ENCODE peak calls at places on chromosomes 16 and 17, in four cellular contexts. Q is IMR-90, E is K562, D is endothelial cell of umbilical vein. B is an unnamed sample.
A peak's percentile ranks its signal among the peaks of the same experiment; 100 is the strongest.

GRCh38 chr16:27366687-27367462 is 35.1 kb upstream of the IL21R start:
- DNase-seq in Q (no peak), E (peak; percentile 15), D (peak; percentile 26), B (no peak)

GRCh38 chr17:37273419-37274051 is 102.2 kb upstream of the C17orf78 start:
- DNase-seq in Q (peak; percentile 84), E (peak; percentile 43), D (peak; percentile 62), B (no peak)

GRCh38 chr16:22075043-22075757 is 17.1 kb upstream of the VWA3A start:
- DNase-seq in Q (peak; percentile 75), E (no peak), D (peak; percentile 60), B (no peak)

GRCh38 chr16:4769306-4769638 is 2.3 kb upstream of the ZNF500 start:
- DNase-seq in Q (no peak), E (no peak), D (no peak), B (no peak)

GRCh38 chr16:67100569-67101300 is 9.0 kb upstream of the PHAF1 start:
- DNase-seq in Q (peak; percentile 56), E (no peak), D (peak; percentile 28), B (no peak)

GRCh38 chr17:59406808-59407381 is 75.4 kb downstream of the YPEL2 start:
- DNase-seq in Q (peak; percentile 57), E (no peak), D (no peak), B (no peak)

GRCh38 chr16:84614914-84615813 is 2.7 kb downstream of the COTL1 start:
- DNase-seq in Q (no peak), E (no peak), D (no peak), B (no peak)

GRCh38 chr16:57475711-57476339 is 10.5 kb downstream of the DOK4 start:
- DNase-seq in Q (peak; percentile 33), E (peak; percentile 91), D (peak; percentile 56), B (no peak)

GRCh38 chr16:83932955-83933673 is 19.9 kb upstream of the OSGIN1 start:
- DNase-seq in Q (peak; percentile 66), E (no peak), D (no peak), B (no peak)

GRCh38 chr17:30921544-30922196 is at the start of gene ADAP2:
- DNase-seq in Q (no peak), E (peak; percentile 34), D (no peak), B (no peak)
- H3K9ac ChIP-seq in Q (no peak within 1 kb of the TSS), E (no peak within 1 kb of the TSS), D (no peak within 1 kb of the TSS), B (no peak within 1 kb of the TSS)

DNA sequence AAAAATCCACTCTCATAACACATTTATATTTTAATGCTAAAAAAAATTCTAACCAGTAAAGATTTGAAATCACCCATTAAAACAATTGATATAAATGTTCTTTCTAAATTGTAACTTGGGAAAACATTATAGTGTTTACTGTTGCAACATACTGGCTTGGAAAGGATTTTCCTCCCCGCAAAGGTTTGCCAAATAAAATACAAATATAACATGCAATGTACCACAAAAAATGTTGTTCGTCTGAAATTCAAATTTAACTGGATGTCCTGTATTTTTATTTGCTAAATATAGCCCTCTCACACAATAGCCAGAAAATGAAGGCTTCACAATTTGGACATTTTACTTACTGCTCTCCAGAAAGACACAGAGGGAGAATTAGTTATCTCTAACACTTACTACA is 743.8 kb downstream of the KCNJ2 start:
- DNase-seq in Q (peak; percentile 32), E (no peak), D (no peak), B (no peak)
- H3K9me1 ChIP-seq in Q (no peaks in the 10 kb centered on the region), E (no peaks in the 10 kb centered on the region), D (no peaks in the 10 kb centered on the region), B (no peaks in the 10 kb centered on the region)

GRCh38 chr16:50253511-50253903 is 12.8 kb upstream of the ADCY7 start:
- DNase-seq in Q (no peak), E (no peak), D (no peak), B (no peak)
- H3K9ac ChIP-seq in Q (no peak overlapping the region), E (peak overlapping the region; percentile 89), D (no peak overlapping the region), B (no peak overlapping the region)

GRCh38 chr17:32688221-32688620 is 188.7 kb downstream of the MYO1D start:
- DNase-seq in Q (no peak), E (no peak), D (peak; percentile 11), B (no peak)

GRCh38 chr17:32689348-32689747 is 187.6 kb downstream of the MYO1D start:
- DNase-seq in Q (no peak), E (no peak), D (no peak), B (no peak)

GRCh38 chr17:32695864-32696263 is 181.1 kb downstream of the MYO1D start:
- DNase-seq in Q (no peak), E (no peak), D (no peak), B (no peak)

GRCh38 chr17:32693135-32693897 is 183.6 kb downstream of the MYO1D start:
- DNase-seq in Q (no peak), E (no peak), D (no peak), B (no peak)

DNA sequence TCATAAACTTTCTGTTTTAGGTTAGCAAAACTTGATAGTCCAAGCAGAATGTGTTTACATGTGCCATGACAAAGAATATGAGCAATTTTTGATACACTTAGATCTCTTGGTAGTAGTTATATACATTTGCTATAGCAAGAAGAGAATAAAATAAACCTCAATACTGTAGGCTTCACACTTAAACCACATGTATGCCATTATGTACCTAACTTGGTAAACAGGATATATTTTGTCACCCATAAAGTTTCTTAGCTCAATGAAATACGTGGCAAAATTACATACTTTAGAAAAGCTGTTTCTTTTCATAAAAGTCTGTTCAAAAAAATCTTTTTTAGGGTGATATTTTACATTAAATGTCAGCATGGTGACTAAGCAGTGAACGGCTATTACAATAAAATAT is 184.7 kb downstream of the MYO1D start:
- DNase-seq in Q (no peak), E (no peak), D (no peak), B (no peak)
- H3K9me1 ChIP-seq in Q (no peaks in the 10 kb centered on the region), E (no peaks in the 10 kb centered on the region), D (no peaks in the 10 kb centered on the region), B (no peaks in the 10 kb centered on the region)

DNA sequence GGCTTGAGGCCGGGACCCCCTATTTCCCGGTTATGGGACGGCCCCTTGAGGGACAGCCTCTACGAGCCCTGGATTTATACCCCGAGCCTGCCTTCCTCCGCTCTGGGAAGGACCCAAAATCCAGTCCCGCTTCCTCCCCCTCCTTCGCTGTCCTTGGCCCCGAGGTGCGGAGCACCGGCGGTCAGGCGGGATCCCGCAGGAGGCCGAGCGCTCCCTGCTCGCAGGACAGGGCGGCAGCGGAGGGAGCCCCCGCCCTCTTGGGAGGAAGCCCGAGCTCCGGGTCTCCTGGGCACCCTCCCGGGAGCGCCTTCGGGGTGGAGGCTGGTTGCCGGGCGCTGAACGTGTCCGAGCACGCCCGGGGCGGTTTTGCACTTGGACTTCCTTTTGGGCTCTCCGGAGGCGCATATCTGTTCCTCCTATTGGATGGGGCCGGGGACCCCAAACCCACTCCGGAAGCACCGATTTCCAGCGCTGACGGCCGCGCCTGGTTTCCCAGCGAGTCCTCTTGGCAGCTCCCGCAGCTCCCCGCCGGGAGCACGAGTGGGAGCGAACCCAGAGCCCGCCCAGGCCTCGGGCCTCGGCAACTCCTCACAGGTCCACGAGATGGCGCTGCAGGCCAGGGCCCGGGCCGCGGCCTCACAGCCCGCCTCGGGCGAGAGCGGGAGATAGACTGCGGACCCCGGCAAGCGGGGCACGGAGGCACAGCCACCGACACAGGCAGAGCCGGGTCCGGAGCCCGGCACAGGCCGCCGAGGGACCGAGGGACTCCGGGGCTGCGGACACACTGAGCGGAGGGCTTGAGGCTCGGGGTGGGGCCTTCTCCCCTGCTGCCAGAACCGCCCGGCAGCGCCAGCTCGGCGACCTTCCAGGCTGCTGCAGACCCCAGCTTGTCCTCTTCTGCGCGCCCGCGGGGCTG is 12.6 kb downstream of the TBX2 start:
- DNase-seq in Q (peak; percentile 75), E (peak; percentile 81), D (peak; percentile 70), B (peak; percentile 55)
- H3K9ac ChIP-seq in Q (peak overlapping the region; percentile 81), E (peak overlapping the region; percentile 70), D (no peak overlapping the region), B (peak overlapping the region; percentile 54)

DNA sequence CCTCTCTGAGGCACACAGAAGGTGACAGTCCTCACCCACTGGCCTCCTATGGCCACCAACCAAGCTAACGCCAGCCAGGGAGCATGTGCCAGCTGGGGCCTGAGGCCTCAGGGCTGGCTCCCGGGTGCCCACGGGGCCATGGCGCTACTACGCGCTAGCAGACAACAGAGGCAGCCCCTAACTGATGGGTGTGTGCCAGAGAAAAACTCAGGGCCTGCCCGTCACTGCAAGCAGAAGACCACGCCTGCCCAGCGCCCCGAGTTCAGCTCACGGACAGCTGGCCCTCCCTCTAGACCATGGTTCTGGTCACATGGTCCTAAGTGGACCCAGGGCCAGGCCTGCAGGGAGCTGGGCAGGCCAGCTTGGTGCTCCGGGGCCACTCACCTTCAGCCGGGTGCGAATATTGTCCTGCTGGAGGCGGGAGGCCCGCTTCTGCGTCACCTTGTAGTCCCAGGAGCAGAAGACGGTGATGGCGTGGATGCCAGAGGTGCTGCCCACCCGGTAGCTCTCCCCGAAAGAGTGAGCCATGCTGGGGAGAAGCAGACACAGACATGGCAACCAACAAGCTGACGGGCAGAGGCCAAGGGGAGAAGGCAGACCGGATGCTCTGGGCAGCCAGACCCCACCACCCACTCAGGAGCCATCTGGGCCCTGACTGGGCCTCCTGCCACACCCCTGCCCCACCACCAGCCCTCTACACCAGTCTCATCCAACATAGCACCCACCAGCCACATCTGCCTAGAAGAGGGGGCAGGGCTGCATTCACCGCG is 6.1 kb downstream of the TMC6 start:
- DNase-seq in Q (no peak), E (no peak), D (no peak), B (no peak)
- H3K9me1 ChIP-seq in Q (no peaks in the 10 kb centered on the region), E (no peaks in the 10 kb centered on the region), D (no peaks in the 10 kb centered on the region), B (no peaks in the 10 kb centered on the region)

GRCh38 chr17:78925234-78925633 is at the start of gene TIMP2:
- DNase-seq in Q (peak; percentile 83), E (peak; percentile 66), D (peak; percentile 86), B (no peak)

GRCh38 chr17:78924481-78925151 is 571 bp downstream of the TIMP2 start:
- DNase-seq in Q (no peak), E (no peak), D (no peak), B (no peak)

GRCh38 chr17:78925662-78926555 is 722 bp upstream of the TIMP2 start:
- DNase-seq in Q (peak; percentile 87), E (no peak), D (peak; percentile 85), B (no peak)

GRCh38 chr17:78922876-78923498 is 2.2 kb downstream of the TIMP2 start:
- DNase-seq in Q (no peak), E (no peak), D (no peak), B (no peak)

DNA sequence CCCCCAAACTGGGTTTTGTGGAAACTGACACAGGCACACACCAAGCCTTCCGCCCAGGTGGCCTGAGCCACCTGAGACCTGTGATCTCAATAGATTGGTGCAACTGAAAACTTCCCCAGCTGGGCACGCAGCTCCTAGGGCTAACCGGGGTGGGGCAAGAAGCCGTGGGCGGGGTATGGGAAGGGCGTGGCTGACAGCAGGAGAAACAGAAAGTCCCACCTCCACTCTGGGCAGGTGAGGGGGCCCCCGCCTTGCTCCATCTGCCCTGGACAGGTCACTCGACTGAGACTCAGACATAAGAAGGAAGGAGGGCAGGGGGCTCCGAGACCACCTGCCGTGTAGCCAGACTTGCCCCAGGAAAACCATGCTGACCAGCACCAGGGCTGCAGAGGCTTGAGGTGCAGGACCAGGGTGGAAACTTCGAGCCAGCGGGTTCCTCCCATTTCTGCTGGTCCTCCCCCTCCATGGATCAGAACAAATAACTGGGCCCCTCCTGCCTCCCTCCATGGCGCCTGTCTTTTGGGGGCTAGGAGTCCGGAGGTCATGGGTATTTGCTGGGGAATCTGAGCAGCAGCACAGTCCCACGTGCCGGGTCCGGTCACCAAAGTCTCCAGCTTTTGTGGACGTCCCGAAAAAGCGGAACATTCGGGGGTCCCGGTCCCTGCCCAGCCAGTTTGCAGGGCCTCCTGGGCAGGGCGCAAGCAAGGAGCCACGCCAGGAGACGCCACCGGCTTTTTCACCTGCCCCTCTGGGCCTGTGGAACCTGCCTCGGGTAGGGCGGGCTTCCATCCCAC is 1.3 kb downstream of the TIMP2 start:
- DNase-seq in Q (no peak), E (peak; percentile 42), D (peak; percentile 14), B (no peak)
- H3K9ac ChIP-seq in Q (peak overlapping the region; percentile 86), E (peak overlapping the region; percentile 35), D (peak overlapping the region; percentile 21), B (no peak overlapping the region)

DNA sequence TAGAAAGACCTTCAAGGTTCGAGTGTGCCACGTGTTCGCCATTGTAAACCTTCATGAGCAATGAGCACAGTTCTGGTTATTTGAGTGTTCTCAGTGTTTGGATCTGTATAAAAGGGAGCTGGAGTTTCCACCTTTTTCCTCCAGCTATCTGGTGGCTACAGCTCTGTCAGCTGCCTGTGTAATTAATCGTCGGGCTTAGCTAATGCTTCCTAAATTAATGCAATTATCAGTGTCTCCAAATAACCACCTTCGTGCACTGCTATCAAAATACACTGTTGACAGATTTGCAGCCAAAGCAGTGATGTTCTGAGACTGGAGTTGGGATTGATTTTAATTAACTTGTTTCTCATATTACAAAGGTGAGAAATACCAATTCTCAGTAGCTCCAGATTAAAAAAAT is 325.8 kb downstream of the CBLN1 start:
- DNase-seq in Q (no peak), E (no peak), D (no peak), B (no peak)
- H3K9me1 ChIP-seq in Q (peaks cover 6% of the 10 kb centered on the region), E (no peaks in the 10 kb centered on the region), D (no peaks in the 10 kb centered on the region), B (no peaks in the 10 kb centered on the region)